ENCODE peak calls at places on chromosomes 11 and 22, in four cellular contexts. One of them, this sample, is unnamed.

GRCh38 chr11:73140213-73141030 is 1.7 kb downstream of the FCHSD2 start:
- DNase-seq in colonic mucosa: peak; percentile 41
- DNase-seq in putamen: peak; percentile 32
- DNase-seq in MM.1S: peak; percentile 68
- DNase-seq in this sample: peak; percentile 32

GRCh38 chr11:82752801-82753200 is 19.1 kb upstream of the FAM181B start:
- DNase-seq in colonic mucosa: no peak
- DNase-seq in putamen: no peak
- DNase-seq in MM.1S: no peak
- DNase-seq in this sample: no peak

GRCh38 chr11:60345489-60345888 is 18.4 kb downstream of the MS4A6E start:
- DNase-seq in colonic mucosa: no peak
- DNase-seq in putamen: no peak
- DNase-seq in MM.1S: peak; percentile 33
- DNase-seq in this sample: peak; percentile 61

GRCh38 chr11:28472904-28473303 is 364.7 kb downstream of the METTL15 start:
- DNase-seq in colonic mucosa: no peak
- DNase-seq in putamen: no peak
- DNase-seq in MM.1S: no peak
- DNase-seq in this sample: no peak

GRCh38 chr22:40055143-40055926 is 60.6 kb downstream of the FAM83F start:
- DNase-seq in colonic mucosa: no peak
- DNase-seq in putamen: peak; percentile 18
- DNase-seq in MM.1S: peak; percentile 60
- DNase-seq in this sample: no peak

GRCh38 chr11:15189646-15190365 is 75.1 kb downstream of the INSC start:
- DNase-seq in colonic mucosa: no peak
- DNase-seq in putamen: no peak
- DNase-seq in MM.1S: no peak
- DNase-seq in this sample: no peak

GRCh38 chr11:9605742-9606141 is 32.3 kb downstream of the WEE1 start:
- DNase-seq in colonic mucosa: no peak
- DNase-seq in putamen: no peak
- DNase-seq in MM.1S: no peak
- DNase-seq in this sample: no peak

GRCh38 chr22:48240935-48241230 is 1478.4 kb downstream of the TBC1D22A start:
- DNase-seq in colonic mucosa: no peak
- DNase-seq in putamen: no peak
- DNase-seq in MM.1S: no peak
- DNase-seq in this sample: no peak

GRCh38 chr11:126363706-126364245 is 8.3 kb downstream of the ST3GAL4 start:
- DNase-seq in colonic mucosa: no peak
- DNase-seq in putamen: peak; percentile 94
- DNase-seq in MM.1S: no peak
- DNase-seq in this sample: no peak

GRCh38 chr11:9753031-9753430 is 89.2 kb downstream of the SWAP70 start:
- DNase-seq in colonic mucosa: no peak
- DNase-seq in putamen: no peak
- DNase-seq in MM.1S: no peak
- DNase-seq in this sample: no peak

GRCh38 chr11:92411431-92411830 is 186.8 kb downstream of the FAT3 start:
- DNase-seq in colonic mucosa: no peak
- DNase-seq in putamen: no peak
- DNase-seq in MM.1S: no peak
- DNase-seq in this sample: no peak

GRCh38 chr11:955154-956049 is 29.7 kb downstream of the AP2A2 start:
- DNase-seq in colonic mucosa: peak; percentile 62
- DNase-seq in putamen: no peak
- DNase-seq in MM.1S: no peak
- DNase-seq in this sample: no peak

GRCh38 chr11:11813288-11813962 is 28.3 kb upstream of the USP47 start:
- DNase-seq in colonic mucosa: no peak
- DNase-seq in putamen: no peak
- DNase-seq in MM.1S: no peak
- DNase-seq in this sample: peak; percentile 82

GRCh38 chr22:39528080-39528661 is 4.4 kb downstream of the RPS19BP1 start:
- DNase-seq in colonic mucosa: no peak
- DNase-seq in putamen: no peak
- DNase-seq in MM.1S: no peak
- DNase-seq in this sample: no peak

GRCh38 chr11:75966546-75967287 is 151.7 kb downstream of the UVRAG start:
- DNase-seq in colonic mucosa: no peak
- DNase-seq in putamen: no peak
- DNase-seq in MM.1S: no peak
- DNase-seq in this sample: peak; percentile 19

GRCh38 chr11:77523712-77524111 is 49.8 kb upstream of the PAK1 start:
- DNase-seq in colonic mucosa: no peak
- DNase-seq in putamen: no peak
- DNase-seq in MM.1S: no peak
- DNase-seq in this sample: no peak

GRCh38 chr11:87235366-87235765 is 197.6 kb downstream of the TMEM135 start:
- DNase-seq in colonic mucosa: no peak
- DNase-seq in putamen: no peak
- DNase-seq in MM.1S: no peak
- DNase-seq in this sample: no peak

GRCh38 chr11:109059402-109059801 is 362.6 kb upstream of the C11orf87 start:
- DNase-seq in colonic mucosa: no peak
- DNase-seq in putamen: no peak
- DNase-seq in MM.1S: no peak
- DNase-seq in this sample: no peak

GRCh38 chr22:42780070-42780540 is 59.4 kb upstream of the A4GALT start:
- DNase-seq in colonic mucosa: peak; percentile 77
- DNase-seq in putamen: peak; percentile 75
- DNase-seq in MM.1S: peak; percentile 74
- DNase-seq in this sample: peak; percentile 93

GRCh38 chr11:103035656-103036434 is 56.1 kb downstream of the DCUN1D5 start:
- DNase-seq in colonic mucosa: peak; percentile 64
- DNase-seq in putamen: peak; percentile 33
- DNase-seq in MM.1S: peak; percentile 76
- DNase-seq in this sample: peak; percentile 84